ENCODE peak calls at places on chromosome 2, in seven cellular contexts. One of them, this sample, is unnamed.

GRCh38 chr2:18548618-18549017 is 11.8 kb downstream of the RDH14 start:
- DNase-seq in fibroblast of mammary gland: no peak
- DNase-seq in heart right ventricle: no peak
- DNase-seq in GM23248: no peak
- DNase-seq in skeletal muscle cell: no peak
- DNase-seq in GM12865: no peak
- DNase-seq in aorta: peak; percentile 45
- DNase-seq in this sample: no peak

GRCh38 chr2:43100883-43101662 is 125.3 kb downstream of the ZFP36L2 start:
- DNase-seq in heart right ventricle: peak; percentile 80
- DNase-seq in GM12865: no peak
- DNase-seq in aorta: peak; percentile 73
- DNase-seq in skeletal muscle cell: no peak
- DNase-seq in GM23248: peak; percentile 72
- DNase-seq in fibroblast of mammary gland: no peak
- DNase-seq in this sample: peak; percentile 69

GRCh38 chr2:149733936-149734685 is 146.5 kb upstream of the MMADHC start:
- DNase-seq in heart right ventricle: no peak
- DNase-seq in GM23248: peak; percentile 37
- DNase-seq in fibroblast of mammary gland: peak; percentile 44
- DNase-seq in aorta: no peak
- DNase-seq in skeletal muscle cell: no peak
- DNase-seq in GM12865: no peak
- DNase-seq in this sample: no peak

GRCh38 chr2:10278029-10278762 is 24.5 kb upstream of the HPCAL1 start:
- DNase-seq in GM23248: peak; percentile 97
- DNase-seq in fibroblast of mammary gland: peak; percentile 94
- DNase-seq in heart right ventricle: peak; percentile 72
- DNase-seq in aorta: peak; percentile 94
- DNase-seq in GM12865: peak; percentile 13
- DNase-seq in skeletal muscle cell: peak; percentile 60
- DNase-seq in this sample: peak; percentile 80

GRCh38 chr2:109558076-109558882 is 55.5 kb downstream of the SEPTIN10 start:
- DNase-seq in fibroblast of mammary gland: peak; percentile 85
- DNase-seq in GM23248: peak; percentile 92
- DNase-seq in heart right ventricle: no peak
- DNase-seq in skeletal muscle cell: peak; percentile 59
- DNase-seq in aorta: no peak
- DNase-seq in GM12865: no peak
- DNase-seq in this sample: peak; percentile 6

GRCh38 chr2:180227461-180227860 is 220.4 kb upstream of the CWC22 start:
- DNase-seq in skeletal muscle cell: no peak
- DNase-seq in GM23248: peak; percentile 48
- DNase-seq in aorta: no peak
- DNase-seq in GM12865: no peak
- DNase-seq in fibroblast of mammary gland: peak; percentile 27
- DNase-seq in heart right ventricle: no peak
- DNase-seq in this sample: no peak

GRCh38 chr2:23531280-23531679 is 146.3 kb downstream of the KLHL29 start:
- DNase-seq in aorta: no peak
- DNase-seq in skeletal muscle cell: no peak
- DNase-seq in GM23248: no peak
- DNase-seq in heart right ventricle: no peak
- DNase-seq in GM12865: no peak
- DNase-seq in fibroblast of mammary gland: no peak
- DNase-seq in this sample: no peak

GRCh38 chr2:58918138-58918537 is 677.0 kb upstream of the FANCL start:
- DNase-seq in skeletal muscle cell: peak; percentile 47
- DNase-seq in heart right ventricle: no peak
- DNase-seq in aorta: no peak
- DNase-seq in GM12865: no peak
- DNase-seq in GM23248: peak; percentile 88
- DNase-seq in fibroblast of mammary gland: peak; percentile 44
- DNase-seq in this sample: peak; percentile 62

GRCh38 chr2:10654069-10654468 is 35.7 kb downstream of the NOL10 start:
- DNase-seq in aorta: no peak
- DNase-seq in skeletal muscle cell: no peak
- DNase-seq in heart right ventricle: no peak
- DNase-seq in fibroblast of mammary gland: peak; percentile 19
- DNase-seq in GM23248: peak; percentile 44
- DNase-seq in GM12865: no peak
- DNase-seq in this sample: no peak

GRCh38 chr2:170739507-170740046 is 24.4 kb downstream of the SP5 start:
- DNase-seq in aorta: no peak
- DNase-seq in heart right ventricle: no peak
- DNase-seq in GM23248: no peak
- DNase-seq in skeletal muscle cell: no peak
- DNase-seq in fibroblast of mammary gland: no peak
- DNase-seq in GM12865: no peak
- DNase-seq in this sample: no peak

GRCh38 chr2:188515918-188516317 is 224.2 kb downstream of the GULP1 start:
- DNase-seq in GM23248: no peak
- DNase-seq in GM12865: no peak
- DNase-seq in fibroblast of mammary gland: no peak
- DNase-seq in heart right ventricle: no peak
- DNase-seq in aorta: no peak
- DNase-seq in skeletal muscle cell: no peak
- DNase-seq in this sample: no peak

GRCh38 chr2:1685957-1686783 is 58.1 kb downstream of the PXDN start:
- DNase-seq in fibroblast of mammary gland: no peak
- DNase-seq in GM12865: no peak
- DNase-seq in skeletal muscle cell: no peak
- DNase-seq in GM23248: no peak
- DNase-seq in heart right ventricle: no peak
- DNase-seq in aorta: no peak
- DNase-seq in this sample: no peak

GRCh38 chr2:16319425-16320245 is 346.0 kb downstream of the CYRIA start:
- DNase-seq in fibroblast of mammary gland: no peak
- DNase-seq in GM12865: no peak
- DNase-seq in GM23248: no peak
- DNase-seq in skeletal muscle cell: no peak
- DNase-seq in aorta: no peak
- DNase-seq in heart right ventricle: no peak
- DNase-seq in this sample: no peak

GRCh38 chr2:75098856-75099255 is 100.5 kb downstream of the TACR1 start:
- DNase-seq in heart right ventricle: no peak
- DNase-seq in skeletal muscle cell: no peak
- DNase-seq in GM23248: peak; percentile 66
- DNase-seq in aorta: no peak
- DNase-seq in GM12865: peak; percentile 64
- DNase-seq in fibroblast of mammary gland: peak; percentile 54
- DNase-seq in this sample: no peak

GRCh38 chr2:210873631-210874030 is 317.2 kb downstream of the CPS1 start:
- DNase-seq in aorta: no peak
- DNase-seq in fibroblast of mammary gland: no peak
- DNase-seq in skeletal muscle cell: no peak
- DNase-seq in heart right ventricle: no peak
- DNase-seq in GM23248: no peak
- DNase-seq in GM12865: peak; percentile 6
- DNase-seq in this sample: no peak

GRCh38 chr2:120005834-120006521 is 6.9 kb upstream of the EPB41L5 start:
- DNase-seq in heart right ventricle: no peak
- DNase-seq in GM23248: no peak
- DNase-seq in aorta: no peak
- DNase-seq in fibroblast of mammary gland: no peak
- DNase-seq in skeletal muscle cell: no peak
- DNase-seq in GM12865: peak; percentile 46
- DNase-seq in this sample: no peak

GRCh38 chr2:179990676-179991317 is 16.3 kb downstream of the CWC22 start:
- DNase-seq in aorta: no peak
- DNase-seq in heart right ventricle: no peak
- DNase-seq in GM23248: no peak
- DNase-seq in GM12865: no peak
- DNase-seq in skeletal muscle cell: no peak
- DNase-seq in fibroblast of mammary gland: no peak
- DNase-seq in this sample: no peak

GRCh38 chr2:238939521-238940403 is 91.9 kb downstream of the TWIST2 start:
- DNase-seq in skeletal muscle cell: no peak
- DNase-seq in GM23248: no peak
- DNase-seq in fibroblast of mammary gland: no peak
- DNase-seq in GM12865: no peak
- DNase-seq in aorta: no peak
- DNase-seq in heart right ventricle: no peak
- DNase-seq in this sample: no peak

GRCh38 chr2:105804266-105804665 is 59.6 kb downstream of the NCK2 start:
- DNase-seq in aorta: no peak
- DNase-seq in skeletal muscle cell: no peak
- DNase-seq in GM12865: no peak
- DNase-seq in heart right ventricle: no peak
- DNase-seq in GM23248: no peak
- DNase-seq in fibroblast of mammary gland: no peak
- DNase-seq in this sample: peak; percentile 9

GRCh38 chr2:178871536-178871935 is 64.3 kb upstream of the TTN start:
- DNase-seq in heart right ventricle: no peak
- DNase-seq in aorta: no peak
- DNase-seq in skeletal muscle cell: no peak
- DNase-seq in fibroblast of mammary gland: no peak
- DNase-seq in GM12865: peak; percentile 29
- DNase-seq in GM23248: no peak
- DNase-seq in this sample: no peak

GRCh38 chr2:10594481-10594880 is 95.3 kb downstream of the NOL10 start:
- DNase-seq in GM23248: no peak
- DNase-seq in fibroblast of mammary gland: no peak
- DNase-seq in GM12865: no peak
- DNase-seq in aorta: no peak
- DNase-seq in heart right ventricle: no peak
- DNase-seq in skeletal muscle cell: no peak
- DNase-seq in this sample: no peak

GRCh38 chr2:119496682-119497081 is 27.6 kb downstream of the SCTR start:
- DNase-seq in fibroblast of mammary gland: no peak
- DNase-seq in skeletal muscle cell: no peak
- DNase-seq in heart right ventricle: no peak
- DNase-seq in GM23248: no peak
- DNase-seq in GM12865: no peak
- DNase-seq in aorta: no peak
- DNase-seq in this sample: no peak

GRCh38 chr2:221124542-221125235 is 447.4 kb downstream of the EPHA4 start:
- DNase-seq in GM23248: peak; percentile 52
- DNase-seq in GM12865: no peak
- DNase-seq in fibroblast of mammary gland: no peak
- DNase-seq in skeletal muscle cell: no peak
- DNase-seq in heart right ventricle: peak; percentile 73
- DNase-seq in aorta: no peak
- DNase-seq in this sample: peak; percentile 39

DNA sequence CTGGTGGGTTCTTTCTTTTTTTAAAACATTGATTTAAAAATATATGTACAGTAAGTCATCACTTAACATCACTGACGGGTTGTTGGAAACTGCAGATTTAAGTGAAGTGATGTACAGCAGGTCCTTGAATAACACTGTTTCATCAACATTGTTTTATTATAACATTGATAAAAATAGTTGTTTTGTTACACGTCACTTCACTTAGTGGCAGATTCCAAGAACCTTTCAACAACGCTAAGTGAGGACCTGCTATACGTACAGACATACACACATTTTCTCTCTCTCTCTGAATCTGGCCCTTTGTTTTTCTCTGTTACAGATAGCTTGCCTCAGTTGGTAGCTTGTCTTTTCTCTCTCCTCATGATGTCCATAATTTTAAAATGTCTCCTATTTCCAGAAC is 9.5 kb downstream of the CNOT11 start:
- DNase-seq in GM23248: no peak
- DNase-seq in GM12865: no peak
- DNase-seq in skeletal muscle cell: no peak
- DNase-seq in fibroblast of mammary gland: no peak
- DNase-seq in aorta: no peak
- DNase-seq in heart right ventricle: no peak
- DNase-seq in this sample: no peak
- H3K4me3 ChIP-seq in GM23248: no peak overlapping the region
- H3K4me3 ChIP-seq in GM12865: no peak overlapping the region
- H3K4me3 ChIP-seq in skeletal muscle cell: no peak overlapping the region
- H3K4me3 ChIP-seq in fibroblast of mammary gland: no peak overlapping the region
- H3K4me3 ChIP-seq in aorta: no peak overlapping the region
- H3K4me3 ChIP-seq in heart right ventricle: no peak overlapping the region
- H3K4me3 ChIP-seq in this sample: no peak overlapping the region

DNA sequence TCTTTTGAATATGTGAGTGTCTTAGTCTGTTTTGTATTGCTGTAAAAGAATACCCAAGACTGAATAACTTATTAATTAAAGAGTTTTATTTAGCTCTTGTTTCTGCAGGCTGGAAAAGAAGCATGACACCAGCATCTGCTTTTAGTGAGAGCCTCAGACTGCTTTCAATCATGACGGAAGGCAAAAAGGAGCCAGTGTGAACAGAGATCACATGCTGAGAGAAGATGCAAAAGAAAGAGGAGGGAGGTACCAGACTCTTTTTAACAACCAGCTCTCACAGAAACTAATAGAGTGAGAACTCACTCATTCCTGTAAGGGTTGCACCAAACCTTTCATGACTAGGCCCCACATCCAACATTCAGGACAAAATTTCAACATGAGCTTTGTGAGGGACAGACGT is 101.6 kb upstream of the HNMT start:
- DNase-seq in heart right ventricle: no peak
- DNase-seq in aorta: no peak
- DNase-seq in fibroblast of mammary gland: no peak
- DNase-seq in GM23248: no peak
- DNase-seq in skeletal muscle cell: no peak
- DNase-seq in GM12865: no peak
- DNase-seq in this sample: no peak
- H3K4me3 ChIP-seq in heart right ventricle: no peak overlapping the region
- H3K4me3 ChIP-seq in aorta: no peak overlapping the region
- H3K4me3 ChIP-seq in fibroblast of mammary gland: no peak overlapping the region
- H3K4me3 ChIP-seq in GM23248: no peak overlapping the region
- H3K4me3 ChIP-seq in skeletal muscle cell: no peak overlapping the region
- H3K4me3 ChIP-seq in GM12865: no peak overlapping the region
- H3K4me3 ChIP-seq in this sample: no peak overlapping the region

DNA sequence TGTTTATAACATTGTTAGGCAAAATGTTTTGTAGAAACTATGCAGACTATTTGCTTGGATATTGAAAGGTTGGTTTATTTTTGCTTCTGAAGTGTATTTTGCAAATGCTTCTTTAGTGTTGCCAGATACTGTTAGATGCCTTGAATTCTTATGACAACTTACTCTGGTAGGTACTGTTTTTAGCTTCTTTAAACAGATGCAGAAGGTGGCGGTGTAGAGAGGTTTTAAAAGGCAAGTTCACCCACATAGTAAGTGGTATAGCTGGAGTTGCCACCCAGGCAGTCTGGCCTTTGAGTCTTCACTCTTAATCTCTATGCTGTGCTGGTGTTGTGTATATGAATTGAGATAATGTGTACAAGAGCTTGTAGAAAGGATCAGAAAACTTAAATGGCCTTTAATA is 3.6 kb downstream of the PCYOX1 start:
- DNase-seq in aorta: no peak
- DNase-seq in GM12865: no peak
- DNase-seq in heart right ventricle: no peak
- DNase-seq in GM23248: no peak
- DNase-seq in skeletal muscle cell: no peak
- DNase-seq in fibroblast of mammary gland: no peak
- DNase-seq in this sample: no peak
- H3K4me3 ChIP-seq in aorta: no peak overlapping the region
- H3K4me3 ChIP-seq in GM12865: no peak overlapping the region
- H3K4me3 ChIP-seq in heart right ventricle: peak overlapping the region; percentile 11
- H3K4me3 ChIP-seq in GM23248: no peak overlapping the region
- H3K4me3 ChIP-seq in skeletal muscle cell: no peak overlapping the region
- H3K4me3 ChIP-seq in fibroblast of mammary gland: no peak overlapping the region
- H3K4me3 ChIP-seq in this sample: no peak overlapping the region

DNA sequence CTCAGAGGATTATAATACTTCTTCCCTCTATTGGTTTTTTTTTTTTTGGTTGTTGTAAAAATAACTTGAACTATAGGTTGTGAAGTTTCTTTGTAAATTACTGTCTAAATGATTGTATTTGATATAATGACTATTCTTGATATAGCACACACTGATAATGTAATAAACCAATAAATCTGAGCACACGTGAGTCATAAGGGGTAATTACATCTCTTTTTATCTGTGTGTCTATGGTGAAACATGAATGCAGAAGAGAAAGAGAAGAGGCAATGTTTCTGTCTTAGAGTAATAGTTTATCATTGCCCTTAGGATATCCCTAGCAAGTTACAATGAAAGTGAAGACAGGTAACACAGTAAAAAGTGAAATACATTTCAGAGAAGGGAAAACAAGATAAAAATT is 64.1 kb upstream of the RAPGEF4 start:
- DNase-seq in GM12865: no peak
- DNase-seq in skeletal muscle cell: no peak
- DNase-seq in aorta: no peak
- DNase-seq in fibroblast of mammary gland: peak; percentile 22
- DNase-seq in GM23248: peak; percentile 20
- DNase-seq in heart right ventricle: no peak
- DNase-seq in this sample: no peak
- H3K4me3 ChIP-seq in GM12865: no peak overlapping the region
- H3K4me3 ChIP-seq in skeletal muscle cell: no peak overlapping the region
- H3K4me3 ChIP-seq in aorta: no peak overlapping the region
- H3K4me3 ChIP-seq in fibroblast of mammary gland: no peak overlapping the region
- H3K4me3 ChIP-seq in GM23248: no peak overlapping the region
- H3K4me3 ChIP-seq in heart right ventricle: no peak overlapping the region
- H3K4me3 ChIP-seq in this sample: no peak overlapping the region